ENCODE peak calls at places on chromosomes 11 and 22, in six cellular contexts. L is stimulated activated CD4-positive, alpha-beta T cell treated with anti-CD3 and anti-CD28 coated beads, Interleukin-15, amount 100 ng/mL, for 1 hour; X is NAMALWA; P is cardiac septum; I is head of caudate nucleus; U is T-helper 1 cell. M is an unnamed sample.
A peak's percentile ranks its signal among the peaks of the same experiment; 100 is the strongest.

GRCh38 chr11:4751201-4751600 is 18.5 kb downstream of the OR51F1 start:
- DNase-seq in L (no peak), X (no peak), P (no peak), I (no peak), U (no peak), M (no peak)

GRCh38 chr11:133678211-133678610 is 145.9 kb upstream of the OPCML start:
- DNase-seq in L (no peak), X (no peak), P (no peak), I (no peak), U (no peak), M (no peak)

GRCh38 chr22:50525991-50526848 is 822 bp upstream of the SCO2 start:
- DNase-seq in L (peak; percentile 78), X (peak; percentile 82), P (peak; percentile 93), I (peak; percentile 60), U (peak; percentile 76), M (no peak)

GRCh38 chr11:119625206-119625988 is 103.6 kb downstream of the NECTIN1 start:
- DNase-seq in L (no peak), X (no peak), P (no peak), I (no peak), U (no peak), M (no peak)

GRCh38 chr22:36368359-36368983 is 19.3 kb downstream of the MYH9 start:
- DNase-seq in L (no peak), X (no peak), P (no peak), I (no peak), U (no peak), M (no peak)

GRCh38 chr11:17498475-17498874 is 21.8 kb upstream of the ABCC8 start:
- DNase-seq in L (no peak), X (no peak), P (no peak), I (no peak), U (no peak), M (no peak)

GRCh38 chr11:30561691-30562412 is 24.3 kb downstream of the MPPED2 start:
- DNase-seq in L (no peak), X (no peak), P (no peak), I (no peak), U (no peak), M (no peak)

GRCh38 chr22:22103078-22103593 is 120.5 kb upstream of the TOP3B start:
- DNase-seq in L (no peak), X (peak; percentile 49), P (no peak), I (no peak), U (no peak), M (no peak)

GRCh38 chr11:43197357-43197756 is 114.4 kb upstream of the API5 start:
- DNase-seq in L (no peak), X (no peak), P (no peak), I (no peak), U (no peak), M (no peak)

GRCh38 chr11:119518746-119519382 is 95.9 kb upstream of the THY1 start:
- DNase-seq in L (no peak), X (peak; percentile 21), P (no peak), I (no peak), U (no peak), M (no peak)

GRCh38 chr22:38110863-38111852 is 674 bp upstream of the BAIAP2L2 start:
- DNase-seq in L (no peak), X (no peak), P (no peak), I (no peak), U (no peak), M (peak; percentile 90)

GRCh38 chr11:66361502-66361941 is 10.0 kb downstream of the SLC29A2 start:
- DNase-seq in L (no peak), X (no peak), P (no peak), I (no peak), U (no peak), M (no peak)

GRCh38 chr11:44136176-44136945 is 40.9 kb downstream of the EXT2 start:
- DNase-seq in L (no peak), X (no peak), P (no peak), I (no peak), U (no peak), M (no peak)

GRCh38 chr11:84747871-84748270 is 879.3 kb downstream of the DLG2 start:
- DNase-seq in L (no peak), X (peak; percentile 91), P (no peak), I (no peak), U (no peak), M (no peak)

GRCh38 chr22:45818130-45819085 is 146.8 kb downstream of the ATXN10 start:
- DNase-seq in L (no peak), X (no peak), P (no peak), I (peak; percentile 35), U (no peak), M (no peak)

GRCh38 chr11:58047818-58048217 is 17.1 kb downstream of the OR6Q1 start:
- DNase-seq in L (no peak), X (no peak), P (no peak), I (no peak), U (no peak), M (no peak)

GRCh38 chr11:71489311-71490043 is 36.5 kb downstream of the NADSYN1 start:
- DNase-seq in L (peak; percentile 40), X (no peak), P (peak; percentile 72), I (no peak), U (no peak), M (peak; percentile 85)

GRCh38 chr22:37269930-37270678 is 12.2 kb upstream of the CYTH4 start:
- DNase-seq in L (no peak), X (no peak), P (no peak), I (no peak), U (no peak), M (no peak)